ENCODE peak calls at places on chromosomes 11 and 22, in six cellular contexts. H is mammary epithelial cell, V is bronchial epithelial cell, S is brain microvascular endothelial cell, R is psoas muscle, X is IMR-90. T is an unnamed sample.

GRCh38 chr11:64060861-64061444 is 25.2 kb downstream of the FLRT1 start:
- DNase-seq in V (no peak), S (peak; percentile 9), H (no peak), X (no peak), R (peak; percentile 72), T (no peak)

GRCh38 chr11:122795281-122795680 is 43.0 kb upstream of the CRTAM start:
- DNase-seq in R (no peak), V (no peak), H (no peak), X (no peak), S (no peak), T (no peak)

GRCh38 chr11:15819679-15820286 is 536.6 kb downstream of the SOX6 start:
- DNase-seq in H (peak; percentile 64), V (peak; percentile 41), R (peak; percentile 87), S (peak; percentile 40), X (peak; percentile 19), T (no peak)

GRCh38 chr11:23272095-23272494 is 411.8 kb upstream of the CCDC179 start:
- DNase-seq in S (no peak), R (no peak), X (no peak), H (no peak), V (peak; percentile 59), T (no peak)

GRCh38 chr11:61072316-61073109 is 29.8 kb upstream of the CD5 start:
- DNase-seq in V (no peak), X (no peak), R (no peak), S (no peak), H (no peak), T (no peak)

GRCh38 chr22:44307509-44308169 is 5.1 kb downstream of the SHISAL1 start:
- DNase-seq in V (no peak), S (no peak), R (no peak), X (peak; percentile 19), H (no peak), T (no peak)

GRCh38 chr11:34492806-34493414 is 20.7 kb downstream of the ELF5 start:
- DNase-seq in H (peak; percentile 47), X (peak; percentile 51), R (no peak), V (peak; percentile 62), S (peak; percentile 59), T (peak; percentile 23)

GRCh38 chr11:77147668-77148321 is 19.7 kb downstream of the MYO7A start:
- DNase-seq in X (no peak), R (no peak), H (no peak), S (no peak), V (no peak), T (no peak)

GRCh38 chr22:39960791-39961746 is 872 bp downstream of the TMA7B start:
- DNase-seq in S (peak; percentile 98), H (peak; percentile 93), X (peak; percentile 98), R (no peak), V (peak; percentile 80), T (peak; percentile 89)

GRCh38 chr11:115364892-115365291 is 139.3 kb downstream of the CADM1 start:
- DNase-seq in R (no peak), X (peak; percentile 25), S (no peak), H (no peak), V (no peak), T (no peak)

GRCh38 chr11:112977620-112978212 is 16.5 kb downstream of the NCAM1 start:
- DNase-seq in V (peak; percentile 68), H (peak; percentile 48), S (no peak), X (peak; percentile 13), R (peak; percentile 48), T (no peak)

GRCh38 chr22:22939537-22940368 is 52.1 kb downstream of the IGLL5 start:
- DNase-seq in R (no peak), X (no peak), V (no peak), H (no peak), S (no peak), T (no peak)

GRCh38 chr22:50114221-50114981 is 24.6 kb downstream of the MOV10L1 start:
- DNase-seq in H (no peak), V (peak; percentile 29), R (no peak), X (peak; percentile 83), S (peak; percentile 49), T (no peak)

GRCh38 chr22:45529966-45530575 is 27.4 kb downstream of the FBLN1 start:
- DNase-seq in X (peak; percentile 94), V (no peak), H (no peak), R (no peak), S (no peak), T (no peak)

GRCh38 chr11:125071408-125071807 is 8.3 kb downstream of the SLC37A2 start:
- DNase-seq in V (no peak), S (no peak), X (no peak), H (no peak), R (no peak), T (no peak)

GRCh38 chr11:70244698-70245097 is 25.8 kb upstream of the PPFIA1 start:
- DNase-seq in H (peak; percentile 47), X (peak; percentile 98), R (peak; percentile 28), V (no peak), S (peak; percentile 98), T (peak; percentile 57)

GRCh38 chr11:91350931-91351330 is 873.7 kb upstream of the FAT3 start:
- DNase-seq in R (no peak), X (no peak), V (no peak), S (no peak), H (no peak), T (no peak)

GRCh38 chr11:12076840-12077534 is 33.4 kb upstream of the MICAL2 start:
- DNase-seq in X (no peak), R (no peak), S (no peak), V (no peak), H (no peak), T (no peak)

GRCh38 chr11:118151421-118151820 is 1.2 kb downstream of the SCN4B start:
- DNase-seq in R (no peak), X (peak; percentile 4), H (no peak), V (peak; percentile 13), S (no peak), T (no peak)

GRCh38 chr11:67286621-67287333 is 2.3 kb upstream of the ANKRD13D start:
- DNase-seq in H (no peak), X (no peak), R (peak; percentile 60), V (no peak), S (no peak), T (no peak)

GRCh38 chr11:58863697-58864096 is 19.2 kb upstream of the GLYATL2 start:
- DNase-seq in R (no peak), X (no peak), V (no peak), S (no peak), H (no peak), T (no peak)

GRCh38 chr22:24106385-24107381 is 74.6 kb upstream of the SUSD2 start:
- DNase-seq in V (no peak), X (no peak), H (no peak), R (no peak), S (no peak), T (no peak)

GRCh38 chr11:12157241-12157661 is 46.9 kb downstream of the MICAL2 start:
- DNase-seq in V (no peak), X (peak; percentile 84), S (no peak), R (no peak), H (no peak), T (no peak)

GRCh38 chr11:32131321-32131720 is 40.4 kb downstream of the RCN1 start:
- DNase-seq in S (peak; percentile 61), R (no peak), H (peak; percentile 82), X (peak; percentile 29), V (peak; percentile 12), T (no peak)

GRCh38 chr22:31922593-31922992 is 21.7 kb upstream of the YWHAH start:
- DNase-seq in R (no peak), S (no peak), V (no peak), X (no peak), H (no peak), T (no peak)

GRCh38 chr11:125947419-125948277 is 1.8 kb downstream of the VSIG10L2 start:
- DNase-seq in H (no peak), S (no peak), V (no peak), X (no peak), R (no peak), T (no peak)

GRCh38 chr11:44444770-44445321 is 120.6 kb upstream of the CD82 start:
- DNase-seq in X (no peak), R (no peak), S (no peak), H (no peak), V (no peak), T (no peak)

GRCh38 chr11:71309611-71310010 is 57.2 kb upstream of the SHANK2 start:
- DNase-seq in H (no peak), X (no peak), S (no peak), V (no peak), R (no peak), T (no peak)

GRCh38 chr22:46827781-46828180 is 65.3 kb downstream of the TBC1D22A start:
- DNase-seq in H (no peak), S (no peak), R (no peak), X (no peak), V (no peak), T (no peak)

DNA sequence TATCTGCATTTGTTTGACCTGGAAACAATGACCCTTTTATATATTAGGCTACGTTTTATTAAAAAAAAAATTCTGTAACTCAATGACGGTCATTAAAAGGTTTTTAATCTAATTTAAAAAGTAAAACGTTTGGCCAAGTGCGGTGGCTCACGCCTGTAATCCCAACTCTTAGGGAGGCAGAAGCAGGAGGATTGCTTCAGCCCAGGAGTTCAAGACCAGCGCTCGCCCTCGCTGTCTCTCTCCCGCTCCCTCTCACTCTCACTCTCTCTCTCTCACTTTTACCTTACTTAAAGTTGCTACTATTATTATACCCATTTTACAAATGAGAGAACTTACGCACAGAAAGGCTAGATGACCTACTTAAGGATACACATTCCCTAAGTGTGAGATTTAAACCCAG is 814 bp upstream of the NARS2 start:
- DNase-seq in V (no peak), H (no peak), X (no peak), R (no peak), S (no peak), T (no peak)
- H3K4me3 ChIP-seq in V (peak overlapping the region; percentile 93), H (peak overlapping the region; percentile 90), X (peak overlapping the region; percentile 80), R (peak overlapping the region; percentile 96), S (peak overlapping the region; percentile 95), T (peak overlapping the region; percentile 89)

GRCh38 chr11:104879514-104880190 is 18.6 kb downstream of the CASP12 start:
- DNase-seq in H (no peak), V (no peak), R (no peak), X (no peak), S (no peak), T (no peak)
- TF ChIP-seq CTCF in H (no peak), V (no peak), R (no peak), X (no peak), S (peak; percentile 8), T (no peak)

DNA sequence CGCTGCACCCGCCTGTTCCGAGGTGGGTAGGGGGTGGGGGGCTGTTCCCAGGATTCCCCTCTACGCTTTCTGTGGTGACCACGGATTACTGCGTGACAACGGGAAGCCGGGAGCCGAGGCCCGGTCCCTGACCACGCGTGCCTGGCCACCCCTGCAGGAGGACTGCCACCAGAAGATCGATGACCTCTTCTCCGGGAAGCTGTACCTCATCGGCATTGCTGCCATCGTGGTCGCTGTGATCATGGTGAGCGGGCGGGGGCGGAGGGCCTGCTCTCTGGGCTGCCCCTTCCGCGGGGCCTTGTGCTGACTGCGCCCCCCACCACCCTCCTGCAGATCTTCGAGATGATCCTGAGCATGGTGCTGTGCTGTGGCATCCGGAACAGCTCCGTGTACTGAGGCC is 4.1 kb upstream of the TSSC4 start:
- DNase-seq in R (no peak), X (no peak), V (no peak), S (no peak), H (no peak), T (no peak)
- H3K36me3 ChIP-seq in R (peaks cover 52% of the 10 kb centered on the region), X (peaks cover 52% of the 10 kb centered on the region), V (peaks cover 32% of the 10 kb centered on the region), S (peaks cover 49% of the 10 kb centered on the region), H (peaks cover 2% of the 10 kb centered on the region), T (peaks cover 2% of the 10 kb centered on the region)

DNA sequence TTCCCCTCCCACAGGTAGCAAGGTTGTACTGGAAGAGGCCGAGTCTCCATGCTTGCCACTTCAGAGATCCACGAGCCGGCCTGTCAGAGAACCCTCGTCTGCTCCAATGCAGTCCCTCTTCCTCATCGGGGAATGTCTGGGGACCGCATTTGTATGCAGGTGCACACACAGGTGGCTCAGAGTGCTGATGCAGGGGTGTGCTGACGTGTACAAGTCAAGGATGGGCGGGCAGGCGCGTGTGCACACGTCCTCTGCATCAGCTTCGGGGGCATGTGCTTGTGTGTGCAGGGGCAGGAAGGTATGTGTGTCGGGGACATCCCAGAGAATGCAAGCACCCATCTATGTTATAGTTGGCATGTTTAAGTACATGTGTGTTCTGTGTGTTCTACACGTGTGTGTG is 49.4 kb downstream of the ELFN2 start:
- DNase-seq in X (no peak), S (no peak), R (no peak), H (no peak), V (no peak), T (no peak)
- H3K4me3 ChIP-seq in X (no peak overlapping the region), S (no peak overlapping the region), R (no peak overlapping the region), H (no peak overlapping the region), V (no peak overlapping the region), T (no peak overlapping the region)